ENCODE peak calls at places on chromosomes 1 and 21, in five cellular contexts. M is ovary, T is left lung, K is transverse colon, Y is mesenchymal stem cell. Z is an unnamed sample.

GRCh38 chr21:14583629-14584251 is 37.6 kb upstream of the SAMSN1 start:
- DNase-seq in M (no peak), T (no peak), K (no peak), Y (no peak), Z (no peak)

GRCh38 chr1:171801395-171801990 is 20.0 kb downstream of the METTL13 start:
- DNase-seq in M (no peak), T (no peak), K (no peak), Y (peak), Z (no peak)

GRCh38 chr1:85857991-85858390 is 149.8 kb upstream of the ZNHIT6 start:
- DNase-seq in M (no peak), T (no peak), K (no peak), Y (no peak), Z (no peak)

GRCh38 chr1:91015794-91016550 is 5.9 kb downstream of the ZNF644 start:
- DNase-seq in M (no peak), T (no peak), K (no peak), Y (no peak), Z (no peak)

GRCh38 chr1:192497214-192497794 is 78.3 kb upstream of the RGS1 start:
- DNase-seq in M (no peak), T (no peak), K (no peak), Y (no peak), Z (no peak)

GRCh38 chr1:240114222-240114621 is 22.5 kb downstream of the FMN2 start:
- DNase-seq in M (no peak), T (no peak), K (no peak), Y (no peak), Z (no peak)

GRCh38 chr1:18948048-18948912 is 8.2 kb downstream of the IFFO2 start:
- DNase-seq in M (no peak), T (no peak), K (no peak), Y (peak), Z (no peak)

GRCh38 chr1:225762002-225762441 is 15.6 kb upstream of the SRP9 start:
- DNase-seq in M (peak), T (no peak), K (no peak), Y (peak), Z (no peak)

GRCh38 chr1:22780696-22781095 is 70.1 kb downstream of the EPHB2 start:
- DNase-seq in M (no peak), T (no peak), K (peak), Y (peak), Z (no peak)

GRCh38 chr1:44637590-44638411 is 36.5 kb downstream of the TMEM53 start:
- DNase-seq in M (no peak), T (no peak), K (no peak), Y (no peak), Z (peak)
- H3K27ac ChIP-seq in M (no peak), T (no peak), K (peak), Y (no peak), Z (peak)

GRCh38 chr1:87129606-87130005 is 199.1 kb upstream of the LMO4 start:
- DNase-seq in M (no peak), T (no peak), K (no peak), Y (no peak), Z (peak)
- H3K4me3 ChIP-seq in M (no peak), T (no peak), K (peak), Y (peak), Z (no peak)

DNA sequence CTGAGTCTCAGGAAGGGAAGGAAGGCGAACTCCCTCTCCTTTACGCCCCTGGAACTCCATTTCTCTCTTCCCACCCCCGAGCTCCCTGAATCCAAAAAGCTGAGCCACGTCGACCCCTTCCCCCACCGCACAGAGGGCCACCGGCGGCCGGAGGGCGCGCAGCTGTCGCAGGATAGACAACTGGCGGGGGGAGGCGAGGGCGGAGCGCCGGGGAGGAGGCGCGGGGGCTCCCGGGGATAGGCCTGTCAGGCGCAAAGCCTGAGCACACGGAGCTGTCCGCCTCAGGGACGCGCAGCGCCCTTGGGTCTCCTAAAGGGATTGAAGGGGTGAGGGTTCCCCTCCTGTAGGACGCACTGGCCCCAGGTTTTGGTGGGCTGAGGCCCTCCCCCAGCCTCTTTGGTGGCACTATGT is 752 bp upstream of the ACTA1 start:
- DNase-seq in M (no peak), T (no peak), K (no peak), Y (no peak), Z (no peak)
- H3K27ac ChIP-seq in M (no peak), T (no peak), K (no peak), Y (no peak), Z (no peak)

GRCh38 chr1:184514447-184514846 is 127.6 kb downstream of the C1orf21 start:
- DNase-seq in M (no peak), T (no peak), K (no peak), Y (peak), Z (no peak)

GRCh38 chr1:184512724-184513123 is 125.9 kb downstream of the C1orf21 start:
- DNase-seq in M (no peak), T (no peak), K (no peak), Y (no peak), Z (no peak)

GRCh38 chr1:184517130-184517529 is 130.3 kb downstream of the C1orf21 start:
- DNase-seq in M (no peak), T (no peak), K (no peak), Y (no peak), Z (no peak)

GRCh38 chr1:184513421-184513820 is 126.6 kb downstream of the C1orf21 start:
- DNase-seq in M (no peak), T (no peak), K (no peak), Y (no peak), Z (no peak)

DNA sequence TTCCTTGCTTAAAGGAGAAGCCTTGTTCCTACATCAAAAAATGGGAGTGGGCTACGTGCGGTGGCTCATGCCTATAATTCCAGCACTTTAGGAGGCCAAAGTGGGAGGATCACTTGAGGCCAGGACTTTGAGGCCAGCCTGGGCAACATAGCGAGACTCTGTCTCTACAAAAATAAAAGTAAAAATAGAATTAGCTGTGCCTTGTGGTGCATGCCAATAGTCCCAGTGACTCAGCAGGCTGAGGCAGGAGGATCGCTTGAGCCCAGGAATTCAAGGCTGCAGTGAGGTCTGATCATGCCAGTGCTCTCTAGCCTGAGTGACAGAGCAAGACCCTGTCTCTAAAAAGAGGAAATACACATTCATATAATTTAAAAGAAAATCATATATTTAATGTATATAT is 127.1 kb downstream of the C1orf21 start:
- DNase-seq in M (no peak), T (peak), K (no peak), Y (peak), Z (peak)
- H3K4me3 ChIP-seq in M (no peak), T (no peak), K (no peak), Y (peak), Z (no peak)

Z was measured in uterus.